ENCODE peak calls at places on chromosomes 13 and 19, in eight cellular contexts. U, K, F, E, A, Y, C and J are unnamed samples.
A peak's percentile ranks its signal among the peaks of the same experiment; 100 is the strongest.

GRCh38 chr13:41384749-41385503 is 72.4 kb upstream of the RGCC start:
- DNase-seq in U (no peak), K (no peak), Y (no peak), E (peak; percentile 18), C (no peak), F (peak; percentile 58), A (no peak), J (no peak)

GRCh38 chr19:33806434-33806881 is 9.8 kb downstream of the KCTD15 start:
- DNase-seq in A (no peak), F (no peak), C (no peak), Y (no peak), E (no peak), U (no peak), K (no peak), J (no peak)

GRCh38 chr19:681029-681626 is 4.9 kb downstream of the FSTL3 start:
- DNase-seq in U (no peak), K (peak; percentile 31), A (no peak), E (no peak), C (peak; percentile 41), Y (no peak), F (peak; percentile 96), J (no peak)

GRCh38 chr19:23273022-23273593 is 22.9 kb upstream of the ZNF724 start:
- DNase-seq in E (no peak), A (no peak), K (no peak), F (no peak), C (peak; percentile 45), Y (no peak), U (no peak), J (no peak)

GRCh38 chr13:97058417-97058816 is 64.1 kb upstream of the OXGR1 start:
- DNase-seq in Y (no peak), A (no peak), U (no peak), C (no peak), E (no peak), F (peak; percentile 21), K (no peak), J (no peak)

GRCh38 chr13:106599875-106600797 is 32.2 kb upstream of the ARGLU1 start:
- DNase-seq in A (no peak), E (no peak), C (no peak), U (no peak), F (peak; percentile 84), Y (peak; percentile 27), K (no peak), J (no peak)

GRCh38 chr13:79749985-79750551 is 269.1 kb downstream of the NDFIP2 start:
- DNase-seq in E (peak; percentile 18), U (no peak), C (peak; percentile 74), F (peak; percentile 93), K (no peak), A (no peak), Y (peak; percentile 97), J (no peak)

GRCh38 chr13:94558721-94559120 is 37.2 kb downstream of the TGDS start:
- DNase-seq in F (no peak), E (no peak), K (no peak), A (peak; percentile 28), C (no peak), U (no peak), Y (no peak), J (no peak)

GRCh38 chr13:113849981-113850721 is 13.7 kb downstream of the GAS6 start:
- DNase-seq in Y (no peak), K (no peak), C (no peak), U (no peak), E (no peak), A (no peak), F (no peak), J (no peak)

GRCh38 chr19:18393836-18394235 is 3.6 kb downstream of the LRRC25 start:
- DNase-seq in A (no peak), Y (no peak), F (peak; percentile 44), C (peak; percentile 54), E (no peak), K (no peak), U (no peak), J (no peak)

GRCh38 chr19:13781547-13781946 is 7.3 kb downstream of the C19orf53 start:
- DNase-seq in F (peak; percentile 91), Y (no peak), E (peak; percentile 83), K (peak; percentile 35), C (peak; percentile 87), A (no peak), U (no peak), J (no peak)

GRCh38 chr19:3361384-3362216 is 4.8 kb upstream of the NFIC start:
- DNase-seq in Y (no peak), A (no peak), F (peak; percentile 27), C (no peak), U (no peak), K (no peak), E (no peak), J (no peak)

GRCh38 chr19:369256-369655 is 24.7 kb upstream of the MIER2 start:
- DNase-seq in A (no peak), U (no peak), Y (no peak), C (no peak), F (no peak), K (no peak), E (no peak), J (no peak)

GRCh38 chr19:39327990-39328705 is 7.5 kb upstream of the LRFN1 start:
- DNase-seq in K (peak; percentile 68), C (peak; percentile 83), U (no peak), E (peak; percentile 77), A (peak; percentile 68), Y (no peak), F (peak; percentile 85), J (peak; percentile 17)

GRCh38 chr13:26759907-26760834 is at the start of gene GPR12:
- DNase-seq in A (no peak), Y (no peak), C (no peak), K (peak; percentile 72), E (no peak), U (no peak), F (peak; percentile 39), J (no peak)

GRCh38 chr19:610071-610800 is 20.6 kb downstream of the HCN2 start:
- DNase-seq in E (no peak), A (no peak), U (no peak), K (no peak), C (no peak), Y (no peak), F (no peak), J (no peak)

GRCh38 chr13:113860051-113860471 is 3.8 kb downstream of the GAS6 start:
- DNase-seq in Y (no peak), A (no peak), F (no peak), C (no peak), U (no peak), E (no peak), K (peak; percentile 50), J (no peak)

GRCh38 chr13:101026736-101027398 is 352.3 kb upstream of the TMTC4 start:
- DNase-seq in F (no peak), E (no peak), C (no peak), A (no peak), Y (no peak), U (no peak), K (no peak), J (no peak)

GRCh38 chr13:67238861-67239260 is 8.7 kb upstream of the PCDH9 start:
- DNase-seq in U (no peak), E (no peak), K (peak; percentile 46), Y (no peak), F (no peak), C (no peak), A (no peak), J (no peak)

GRCh38 chr13:50277127-50277526 is 261.9 kb downstream of the KCNRG start:
- DNase-seq in Y (no peak), F (no peak), U (no peak), E (peak; percentile 11), C (no peak), A (no peak), K (no peak), J (no peak)

GRCh38 chr19:10163557-10163956 is 31.2 kb downstream of the DNMT1 start:
- DNase-seq in K (no peak), F (no peak), E (no peak), Y (no peak), C (no peak), A (no peak), U (no peak), J (no peak)

GRCh38 chr13:33550885-33551284 is 265.3 kb upstream of the STARD13 start:
- DNase-seq in Y (no peak), K (no peak), A (no peak), E (no peak), F (no peak), U (no peak), C (no peak), J (no peak)

GRCh38 chr19:39582891-39583625 is 19.3 kb upstream of the LGALS13 start:
- DNase-seq in K (no peak), C (no peak), A (no peak), Y (no peak), E (no peak), F (no peak), U (no peak), J (no peak)

GRCh38 chr13:24185591-24186232 is 25.2 kb downstream of the SPATA13 start:
- DNase-seq in A (no peak), U (no peak), C (no peak), F (peak; percentile 63), K (no peak), E (no peak), Y (no peak), J (no peak)

GRCh38 chr13:102286326-102286725 is 115.5 kb downstream of the FGF14 start:
- DNase-seq in E (peak; percentile 86), A (no peak), U (no peak), Y (peak; percentile 98), C (no peak), F (peak; percentile 93), K (no peak), J (no peak)

GRCh38 chr19:53977991-53978731 is 13.3 kb upstream of the CACNG6 start:
- DNase-seq in K (no peak), A (no peak), E (peak; percentile 80), C (peak; percentile 48), Y (no peak), F (peak; percentile 95), U (no peak), J (no peak)